ENCODE peak calls at places on chromosomes 2 and 18, in seven cellular contexts. M is A549; R is Panc1; O is SK-N-SH; E is GM23338; X is upper lobe of right lung; B is naive thymus-derived CD4-positive, alpha-beta T cell. Q is an unnamed sample.

GRCh38 chr2:27701676-27702075 is 38.0 kb downstream of the SLC4A1AP start:
- DNase-seq in E (no peak), R (no peak), M (peak; percentile 31), X (peak; percentile 91), B (no peak), O (no peak), Q (no peak)

GRCh38 chr18:6759579-6759978 is 30.1 kb downstream of the ARHGAP28 start:
- DNase-seq in R (no peak), B (no peak), X (no peak), O (no peak), M (no peak), E (no peak), Q (no peak)

GRCh38 chr2:176637497-176638166 is 368.4 kb downstream of the MTX2 start:
- DNase-seq in X (peak; percentile 70), B (no peak), E (peak; percentile 74), R (no peak), O (peak; percentile 84), M (peak; percentile 75), Q (no peak)

GRCh38 chr2:227748079-227748478 is 2.4 kb downstream of the SCYGR8 start:
- DNase-seq in R (no peak), O (no peak), B (no peak), X (no peak), M (peak; percentile 51), E (peak; percentile 90), Q (no peak)

GRCh38 chr2:143435112-143435511 is 305.9 kb downstream of the ARHGAP15 start:
- DNase-seq in O (no peak), B (no peak), E (no peak), R (no peak), M (no peak), X (no peak), Q (no peak)

GRCh38 chr18:79883461-79884295 is 67.8 kb downstream of the SLC66A2 start:
- DNase-seq in R (no peak), B (no peak), O (peak; percentile 25), E (no peak), X (no peak), M (no peak), Q (no peak)

GRCh38 chr2:167972020-167972419 is 275.4 kb downstream of the STK39 start:
- DNase-seq in B (no peak), M (no peak), O (no peak), R (no peak), E (no peak), X (no peak), Q (no peak)

GRCh38 chr18:79402977-79403722 is 7.4 kb downstream of the NFATC1 start:
- DNase-seq in M (no peak), E (no peak), B (peak; percentile 32), X (peak; percentile 75), O (no peak), R (no peak), Q (no peak)

GRCh38 chr18:2983296-2983695 is 29.6 kb downstream of the LPIN2 start:
- DNase-seq in E (no peak), O (no peak), B (no peak), M (no peak), X (no peak), R (no peak), Q (no peak)
- H3K27ac ChIP-seq in E (no peak overlapping the region), O (peak overlapping the region; percentile 69), B (peak overlapping the region; percentile 76), M (peak overlapping the region; percentile 83), X (no peak overlapping the region), R (peak overlapping the region; percentile 96), Q (no peak overlapping the region)

GRCh38 chr2:98560256-98560771 is 48.0 kb downstream of the COA5 start:
- DNase-seq in B (no peak), E (no peak), M (peak; percentile 9), R (no peak), O (no peak), X (no peak), Q (no peak)
- H3K27ac ChIP-seq in B (peak overlapping the region; percentile 19), E (no peak overlapping the region), M (peak overlapping the region; percentile 39), R (no peak overlapping the region), O (no peak overlapping the region), X (no peak overlapping the region), Q (no peak overlapping the region)

DNA sequence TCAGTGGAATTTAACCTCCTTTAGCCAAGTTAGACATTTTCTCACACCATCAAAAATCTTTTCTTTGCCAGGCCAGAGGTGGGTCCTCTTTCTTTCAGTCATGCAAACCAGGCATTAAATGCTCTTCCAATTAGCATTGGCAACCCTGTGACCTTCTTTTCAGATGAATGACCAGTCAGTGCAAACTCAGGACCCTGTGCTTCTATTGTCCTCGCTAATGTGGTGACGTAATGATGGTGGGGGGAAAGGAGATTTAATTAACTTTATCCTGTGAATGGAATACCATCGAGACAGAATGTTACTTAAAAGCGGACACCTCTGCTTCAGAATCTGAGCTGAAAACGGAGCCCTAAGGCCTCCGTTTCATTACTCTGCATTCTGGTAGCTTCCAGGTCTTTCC is 23.3 kb upstream of the STPG4 start:
- DNase-seq in O (no peak), E (peak; percentile 27), M (no peak), R (no peak), X (no peak), B (no peak), Q (no peak)
- H3K27ac ChIP-seq in O (no peak overlapping the region), E (no peak overlapping the region), M (peak overlapping the region; percentile 94), R (peak overlapping the region; percentile 100), X (no peak overlapping the region), B (no peak overlapping the region), Q (no peak overlapping the region)

DNA sequence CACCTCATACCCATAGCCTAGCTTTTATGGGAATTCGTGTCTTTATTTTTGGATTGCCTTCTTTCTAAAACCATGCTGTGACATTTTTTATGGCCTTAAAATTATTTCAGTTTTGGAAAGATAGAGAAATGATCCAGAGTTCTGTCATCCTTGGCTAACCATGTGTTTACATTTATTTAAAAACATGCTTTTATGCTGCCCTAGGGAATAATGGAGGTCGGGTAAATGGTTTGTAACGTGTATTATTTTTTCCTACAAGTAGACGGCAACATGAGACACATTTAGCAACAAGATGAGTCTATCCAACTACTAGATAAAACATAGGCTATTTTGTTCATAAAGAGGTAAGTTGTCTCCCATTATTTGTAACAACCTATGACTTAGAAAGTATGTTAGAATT is 2.5 kb upstream of the ERMN start:
- DNase-seq in B (no peak), R (no peak), M (no peak), E (no peak), O (no peak), X (no peak), Q (no peak)
- H3K27ac ChIP-seq in B (peak overlapping the region; percentile 19), R (no peak overlapping the region), M (no peak overlapping the region), E (no peak overlapping the region), O (no peak overlapping the region), X (no peak overlapping the region), Q (no peak overlapping the region)

DNA sequence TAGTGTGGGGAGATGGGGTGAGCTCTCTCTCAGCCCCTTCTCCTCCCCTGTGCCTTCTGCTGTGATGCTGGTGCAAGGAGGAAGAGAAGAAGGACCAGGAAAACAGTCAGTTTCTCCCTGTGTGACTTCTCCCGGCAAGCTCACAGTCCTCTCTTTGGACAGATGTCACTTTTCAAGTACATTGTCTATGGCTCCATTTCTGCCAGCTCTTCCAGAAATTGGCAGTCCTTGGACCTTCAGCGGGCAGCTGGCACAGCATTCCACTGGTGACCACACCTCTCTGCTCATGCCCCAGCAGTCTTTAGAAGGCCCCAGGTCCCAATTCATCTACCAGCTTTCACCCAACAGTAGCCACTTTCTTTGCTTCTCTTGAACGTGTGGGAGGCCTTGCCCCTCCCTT is 63.9 kb downstream of the AOX1 start:
- DNase-seq in O (no peak), X (no peak), B (no peak), R (no peak), M (no peak), E (no peak), Q (no peak)
- H3K27ac ChIP-seq in O (no peak overlapping the region), X (no peak overlapping the region), B (no peak overlapping the region), R (no peak overlapping the region), M (no peak overlapping the region), E (no peak overlapping the region), Q (no peak overlapping the region)

GRCh38 chr2:88692187-88692586 is 714 bp downstream of the RPIA start:
- DNase-seq in R (no peak), O (peak; percentile 33), M (peak; percentile 21), B (peak; percentile 38), X (peak; percentile 72), E (peak; percentile 53), Q (no peak)
- H3K27ac ChIP-seq in R (peak overlapping the region; percentile 80), O (no peak overlapping the region), M (peak overlapping the region; percentile 92), B (peak overlapping the region; percentile 83), X (peak overlapping the region; percentile 85), E (no peak overlapping the region), Q (no peak overlapping the region)

GRCh38 chr2:64275174-64275466 is 130.9 kb upstream of the PELI1 start:
- DNase-seq in M (no peak), X (no peak), R (no peak), E (no peak), B (no peak), O (no peak), Q (no peak)
- H3K27ac ChIP-seq in M (no peak overlapping the region), X (no peak overlapping the region), R (no peak overlapping the region), E (no peak overlapping the region), B (no peak overlapping the region), O (no peak overlapping the region), Q (no peak overlapping the region)

DNA sequence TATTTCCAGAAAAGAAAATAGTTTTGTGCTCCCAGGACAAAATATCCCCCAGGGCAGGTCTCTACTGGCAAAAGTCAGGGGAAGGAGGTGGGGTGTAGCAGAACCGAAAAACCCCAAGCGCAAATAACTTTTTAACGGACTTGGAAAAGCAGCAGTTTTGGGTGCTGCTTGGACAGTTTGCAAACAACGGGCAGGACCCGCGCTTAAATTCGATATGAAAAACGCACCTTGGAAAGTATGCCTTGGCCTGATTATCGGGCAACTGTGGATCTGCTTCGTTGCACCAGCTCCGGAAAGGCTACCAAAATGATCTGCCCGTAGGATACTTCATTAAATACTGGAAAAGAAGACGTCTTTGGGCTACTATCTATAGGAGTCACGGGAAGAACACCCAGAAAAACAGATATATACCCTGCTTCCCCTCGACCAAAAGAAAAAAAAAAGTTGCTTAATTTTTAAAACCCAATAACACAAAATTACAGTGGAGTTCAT is 2.9 kb upstream of the KCTD1 start:
- DNase-seq in B (no peak), R (no peak), M (no peak), E (no peak), O (no peak), X (no peak), Q (no peak)
- H3K27ac ChIP-seq in B (no peak overlapping the region), R (no peak overlapping the region), M (peak overlapping the region; percentile 100), E (no peak overlapping the region), O (no peak overlapping the region), X (no peak overlapping the region), Q (no peak overlapping the region)

DNA sequence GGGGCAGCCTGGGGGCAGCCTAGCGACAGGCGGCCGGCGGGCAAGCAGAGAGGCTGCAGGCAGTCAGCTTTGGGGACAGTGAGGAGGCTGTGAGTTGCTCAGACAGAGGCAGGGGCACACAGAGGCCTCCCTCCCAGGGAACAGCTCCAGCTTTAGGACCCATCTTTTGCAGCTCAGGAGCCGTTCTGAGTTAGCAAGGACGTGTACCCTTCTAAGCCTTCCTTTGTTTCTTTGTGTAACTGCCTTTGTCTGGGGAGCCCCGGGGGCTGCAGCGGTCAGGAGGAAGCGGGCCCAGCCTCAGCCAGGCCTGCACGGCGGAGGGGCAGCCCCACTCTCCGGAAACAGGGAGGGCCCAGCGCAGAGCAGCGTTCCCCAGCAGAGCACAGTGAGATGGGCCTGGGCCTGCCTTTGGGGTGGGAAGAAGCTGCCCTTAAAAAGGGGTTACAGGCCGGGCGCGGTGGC is 41.0 kb upstream of the RALBP1 start:
- DNase-seq in E (peak; percentile 24), X (no peak), O (no peak), B (no peak), M (no peak), R (no peak), Q (no peak)
- H3K27ac ChIP-seq in E (no peak overlapping the region), X (no peak overlapping the region), O (no peak overlapping the region), B (no peak overlapping the region), M (no peak overlapping the region), R (no peak overlapping the region), Q (no peak overlapping the region)

Q was measured in iPS DF 6.9.